ENCODE peak calls at places on chromosomes 11 and 22, in nine cellular contexts. One of them, this sample, is unnamed. For H3K27me3, the result is how much of the 10 kb centered on the place peaks cover.

GRCh38 chr11:66066751-66067150 is 3.3 kb upstream of the PACS1 start:
- DNase-seq in tibial nerve: no peak
- DNase-seq in heart left ventricle: no peak
- DNase-seq in PC-3: no peak
- DNase-seq in pancreas: no peak
- DNase-seq in AG04450: no peak
- DNase-seq in ovary: no peak
- DNase-seq in Karpas-422: no peak
- DNase-seq in heart right ventricle: no peak
- DNase-seq in this sample: no peak

GRCh38 chr22:42683599-42684283 is 34.5 kb upstream of the CYB5R3 start:
- DNase-seq in pancreas: no peak
- DNase-seq in heart left ventricle: peak
- DNase-seq in tibial nerve: no peak
- DNase-seq in Karpas-422: no peak
- DNase-seq in AG04450: no peak
- DNase-seq in ovary: peak
- DNase-seq in PC-3: no peak
- DNase-seq in heart right ventricle: peak
- DNase-seq in this sample: no peak

GRCh38 chr11:57430946-57431345 is 4.0 kb upstream of the SLC43A3 start:
- DNase-seq in heart right ventricle: no peak
- DNase-seq in AG04450: no peak
- DNase-seq in ovary: no peak
- DNase-seq in Karpas-422: peak
- DNase-seq in pancreas: no peak
- DNase-seq in PC-3: no peak
- DNase-seq in tibial nerve: no peak
- DNase-seq in heart left ventricle: no peak
- DNase-seq in this sample: no peak

GRCh38 chr22:21009638-21010425 is 5.1 kb upstream of the P2RX6 start:
- DNase-seq in AG04450: no peak
- DNase-seq in heart right ventricle: no peak
- DNase-seq in Karpas-422: peak
- DNase-seq in pancreas: no peak
- DNase-seq in tibial nerve: no peak
- DNase-seq in PC-3: peak
- DNase-seq in ovary: no peak
- DNase-seq in heart left ventricle: no peak
- DNase-seq in this sample: peak

GRCh38 chr11:103326070-103326794 is 217.0 kb downstream of the DYNC2H1 start:
- DNase-seq in PC-3: peak
- DNase-seq in pancreas: no peak
- DNase-seq in heart left ventricle: peak
- DNase-seq in AG04450: peak
- DNase-seq in ovary: no peak
- DNase-seq in Karpas-422: peak
- DNase-seq in heart right ventricle: no peak
- DNase-seq in tibial nerve: no peak
- DNase-seq in this sample: no peak

GRCh38 chr11:16883179-16883578 is 131.0 kb downstream of the PLEKHA7 start:
- DNase-seq in heart left ventricle: peak
- DNase-seq in AG04450: no peak
- DNase-seq in ovary: no peak
- DNase-seq in tibial nerve: no peak
- DNase-seq in pancreas: no peak
- DNase-seq in heart right ventricle: peak
- DNase-seq in PC-3: peak
- DNase-seq in Karpas-422: peak
- DNase-seq in this sample: no peak

GRCh38 chr11:19073454-19074415 is 13.2 kb upstream of the MRGPRX2 start:
- DNase-seq in pancreas: no peak
- DNase-seq in AG04450: no peak
- DNase-seq in tibial nerve: no peak
- DNase-seq in PC-3: no peak
- DNase-seq in heart right ventricle: no peak
- DNase-seq in heart left ventricle: no peak
- DNase-seq in ovary: no peak
- DNase-seq in Karpas-422: no peak
- DNase-seq in this sample: no peak

GRCh38 chr11:13118194-13118593 is 109.1 kb downstream of the RASSF10 start:
- DNase-seq in heart left ventricle: no peak
- DNase-seq in pancreas: no peak
- DNase-seq in tibial nerve: no peak
- DNase-seq in PC-3: peak
- DNase-seq in ovary: no peak
- DNase-seq in AG04450: peak
- DNase-seq in heart right ventricle: no peak
- DNase-seq in Karpas-422: no peak
- DNase-seq in this sample: no peak

GRCh38 chr11:44763111-44763820 is 36.5 kb downstream of the TSPAN18 start:
- DNase-seq in tibial nerve: no peak
- DNase-seq in heart right ventricle: no peak
- DNase-seq in pancreas: no peak
- DNase-seq in AG04450: no peak
- DNase-seq in Karpas-422: no peak
- DNase-seq in heart left ventricle: no peak
- DNase-seq in ovary: no peak
- DNase-seq in PC-3: no peak
- DNase-seq in this sample: no peak

GRCh38 chr11:61554172-61554988 is 26.5 kb downstream of the SYT7 start:
- DNase-seq in ovary: no peak
- DNase-seq in heart left ventricle: no peak
- DNase-seq in tibial nerve: no peak
- DNase-seq in PC-3: no peak
- DNase-seq in Karpas-422: no peak
- DNase-seq in heart right ventricle: no peak
- DNase-seq in pancreas: no peak
- DNase-seq in AG04450: no peak
- DNase-seq in this sample: no peak

GRCh38 chr11:61555978-61556377 is 24.9 kb downstream of the SYT7 start:
- DNase-seq in AG04450: no peak
- DNase-seq in ovary: no peak
- DNase-seq in heart right ventricle: no peak
- DNase-seq in Karpas-422: no peak
- DNase-seq in pancreas: no peak
- DNase-seq in PC-3: no peak
- DNase-seq in tibial nerve: no peak
- DNase-seq in heart left ventricle: no peak
- DNase-seq in this sample: no peak

GRCh38 chr11:61556621-61557020 is 24.3 kb downstream of the SYT7 start:
- DNase-seq in tibial nerve: no peak
- DNase-seq in ovary: no peak
- DNase-seq in heart right ventricle: no peak
- DNase-seq in pancreas: no peak
- DNase-seq in Karpas-422: no peak
- DNase-seq in PC-3: no peak
- DNase-seq in heart left ventricle: no peak
- DNase-seq in AG04450: no peak
- DNase-seq in this sample: no peak

GRCh38 chr11:61553373-61554171 is 27.3 kb downstream of the SYT7 start:
- DNase-seq in heart left ventricle: no peak
- DNase-seq in AG04450: no peak
- DNase-seq in PC-3: no peak
- DNase-seq in pancreas: no peak
- DNase-seq in ovary: no peak
- DNase-seq in tibial nerve: no peak
- DNase-seq in heart right ventricle: no peak
- DNase-seq in Karpas-422: no peak
- DNase-seq in this sample: no peak

DNA sequence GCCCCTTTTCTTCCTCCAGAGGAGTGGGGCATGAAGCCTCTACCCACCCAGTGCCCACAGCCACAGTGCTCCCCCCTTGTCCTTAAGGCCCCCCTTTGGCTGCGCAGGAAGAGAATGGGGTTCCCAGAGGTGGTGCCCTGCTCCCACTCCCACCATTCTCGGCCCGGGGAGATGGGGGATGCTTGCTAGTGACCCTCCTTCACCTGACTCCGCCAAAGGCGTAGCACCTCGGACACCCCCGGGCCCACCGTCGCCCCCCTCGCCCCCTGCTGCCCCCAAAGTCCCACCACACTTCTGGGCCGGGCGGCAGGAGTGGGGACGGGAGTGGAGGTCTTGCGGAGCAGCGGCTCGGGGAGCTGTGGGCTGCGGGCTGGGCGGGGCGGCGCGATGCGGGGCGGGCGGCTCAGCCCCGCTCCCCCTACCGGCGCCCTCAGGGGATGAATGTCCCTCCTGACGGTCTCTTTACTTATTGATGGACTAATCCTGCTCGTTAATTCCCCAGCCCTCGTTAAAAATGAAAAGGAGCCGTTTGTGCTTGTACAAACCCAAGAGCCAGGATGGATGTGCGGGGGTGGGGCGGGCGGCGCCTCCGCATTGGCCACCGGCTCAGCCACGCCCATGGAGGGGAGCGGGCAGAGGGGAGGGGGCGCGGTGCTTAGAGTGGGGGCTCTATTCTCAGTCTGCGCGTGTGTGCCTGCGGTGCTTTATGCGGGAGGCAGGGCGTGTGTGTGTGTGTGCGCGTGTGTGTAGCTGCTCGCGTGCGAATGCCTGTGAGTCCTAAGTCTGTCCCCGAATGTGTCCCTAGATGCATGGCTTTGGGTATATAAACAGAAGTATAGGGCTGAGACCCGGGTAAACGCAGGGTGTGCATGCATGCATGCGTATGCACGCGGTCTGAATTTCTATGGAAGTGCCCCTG is 25.6 kb downstream of the SYT7 start:
- DNase-seq in PC-3: peak
- DNase-seq in ovary: no peak
- DNase-seq in heart right ventricle: no peak
- DNase-seq in AG04450: no peak
- DNase-seq in heart left ventricle: no peak
- DNase-seq in tibial nerve: no peak
- DNase-seq in pancreas: no peak
- DNase-seq in Karpas-422: no peak
- DNase-seq in this sample: no peak
- H3K27me3 ChIP-seq in PC-3: under half
- H3K27me3 ChIP-seq in ovary: under half
- H3K27me3 ChIP-seq in heart right ventricle: under half
- H3K27me3 ChIP-seq in AG04450: half or more
- H3K27me3 ChIP-seq in heart left ventricle: under half
- H3K27me3 ChIP-seq in tibial nerve: under half
- H3K27me3 ChIP-seq in pancreas: under half
- H3K27me3 ChIP-seq in Karpas-422: under half
- H3K27me3 ChIP-seq in this sample: under half

GRCh38 chr11:1070594-1071462 is 3.8 kb upstream of the MUC2 start:
- DNase-seq in heart left ventricle: peak
- DNase-seq in ovary: no peak
- DNase-seq in pancreas: no peak
- DNase-seq in heart right ventricle: no peak
- DNase-seq in AG04450: no peak
- DNase-seq in Karpas-422: no peak
- DNase-seq in tibial nerve: no peak
- DNase-seq in PC-3: no peak
- DNase-seq in this sample: no peak
- H3K27me3 ChIP-seq in heart left ventricle: under half
- H3K27me3 ChIP-seq in ovary: under half
- H3K27me3 ChIP-seq in pancreas: under half
- H3K27me3 ChIP-seq in heart right ventricle: under half
- H3K27me3 ChIP-seq in AG04450: under half
- H3K27me3 ChIP-seq in Karpas-422: under half
- H3K27me3 ChIP-seq in tibial nerve: under half
- H3K27me3 ChIP-seq in PC-3: under half
- H3K27me3 ChIP-seq in this sample: under half

GRCh38 chr11:64518928-64519327 is 72.1 kb upstream of the SLC22A12 start:
- DNase-seq in heart right ventricle: no peak
- DNase-seq in PC-3: no peak
- DNase-seq in tibial nerve: no peak
- DNase-seq in heart left ventricle: no peak
- DNase-seq in ovary: no peak
- DNase-seq in pancreas: no peak
- DNase-seq in Karpas-422: no peak
- DNase-seq in AG04450: no peak
- DNase-seq in this sample: no peak

GRCh38 chr11:64522843-64523242 is 68.2 kb upstream of the SLC22A12 start:
- DNase-seq in PC-3: no peak
- DNase-seq in heart left ventricle: no peak
- DNase-seq in Karpas-422: no peak
- DNase-seq in pancreas: no peak
- DNase-seq in tibial nerve: no peak
- DNase-seq in ovary: no peak
- DNase-seq in AG04450: no peak
- DNase-seq in heart right ventricle: no peak
- DNase-seq in this sample: no peak

GRCh38 chr11:64522036-64522435 is 69.0 kb upstream of the SLC22A12 start:
- DNase-seq in Karpas-422: no peak
- DNase-seq in heart right ventricle: no peak
- DNase-seq in tibial nerve: no peak
- DNase-seq in heart left ventricle: no peak
- DNase-seq in PC-3: no peak
- DNase-seq in pancreas: no peak
- DNase-seq in ovary: no peak
- DNase-seq in AG04450: no peak
- DNase-seq in this sample: no peak

GRCh38 chr11:64519541-64519940 is 71.5 kb upstream of the SLC22A12 start:
- DNase-seq in AG04450: no peak
- DNase-seq in pancreas: no peak
- DNase-seq in tibial nerve: no peak
- DNase-seq in heart right ventricle: no peak
- DNase-seq in heart left ventricle: no peak
- DNase-seq in PC-3: no peak
- DNase-seq in Karpas-422: no peak
- DNase-seq in ovary: no peak
- DNase-seq in this sample: no peak

GRCh38 chr11:64520013-64520412 is 71.0 kb upstream of the SLC22A12 start:
- DNase-seq in tibial nerve: no peak
- DNase-seq in AG04450: no peak
- DNase-seq in pancreas: no peak
- DNase-seq in heart right ventricle: no peak
- DNase-seq in Karpas-422: no peak
- DNase-seq in heart left ventricle: no peak
- DNase-seq in PC-3: no peak
- DNase-seq in ovary: no peak
- DNase-seq in this sample: no peak
- H3K27me3 ChIP-seq in tibial nerve: under half
- H3K27me3 ChIP-seq in AG04450: under half
- H3K27me3 ChIP-seq in pancreas: under half
- H3K27me3 ChIP-seq in heart right ventricle: half or more
- H3K27me3 ChIP-seq in Karpas-422: under half
- H3K27me3 ChIP-seq in heart left ventricle: under half
- H3K27me3 ChIP-seq in PC-3: half or more
- H3K27me3 ChIP-seq in ovary: under half
- H3K27me3 ChIP-seq in this sample: under half

GRCh38 chr22:46044718-46045458 is 67.9 kb upstream of the WNT7B start:
- DNase-seq in Karpas-422: no peak
- DNase-seq in AG04450: no peak
- DNase-seq in ovary: no peak
- DNase-seq in heart right ventricle: peak
- DNase-seq in heart left ventricle: peak
- DNase-seq in tibial nerve: no peak
- DNase-seq in PC-3: no peak
- DNase-seq in pancreas: peak
- DNase-seq in this sample: peak
- H3K27me3 ChIP-seq in Karpas-422: under half
- H3K27me3 ChIP-seq in AG04450: under half
- H3K27me3 ChIP-seq in ovary: under half
- H3K27me3 ChIP-seq in heart right ventricle: under half
- H3K27me3 ChIP-seq in heart left ventricle: under half
- H3K27me3 ChIP-seq in tibial nerve: under half
- H3K27me3 ChIP-seq in PC-3: under half
- H3K27me3 ChIP-seq in pancreas: under half
- H3K27me3 ChIP-seq in this sample: under half